ENCODE peak calls at places on chromosomes 4 and X, in four cellular contexts. D, V, M and R are unnamed samples.

GRCh38 chr4:55633903-55634302 is 2.2 kb downstream of the NMU start:
- DNase-seq in V (no peak), M (no peak), D (no peak), R (no peak)

GRCh38 chrX:31563792-31564191 is 492.0 kb upstream of the FTHL17 start:
- DNase-seq in M (no peak), V (no peak), D (no peak), R (no peak)

GRCh38 chrX:22912598-22912997 is 87.2 kb upstream of the DDX53 start:
- DNase-seq in D (no peak), V (no peak), M (no peak), R (no peak)

GRCh38 chr4:160202802-160203201 is 1099.9 kb downstream of the RAPGEF2 start:
- DNase-seq in V (no peak), M (no peak), D (peak; percentile 66), R (peak; percentile 36)

GRCh38 chrX:39450578-39450977 is 647.2 kb downstream of the BCOR start:
- DNase-seq in M (no peak), D (no peak), V (no peak), R (no peak)

GRCh38 chr4:175790067-175790466 is 22.0 kb downstream of the GPM6A start:
- DNase-seq in V (no peak), D (no peak), M (no peak), R (no peak)

GRCh38 chr4:8391972-8392371 is 48.6 kb downstream of the ACOX3 start:
- DNase-seq in V (no peak), M (no peak), D (peak; percentile 77), R (peak; percentile 93)

GRCh38 chr4:40121515-40121914 is 64.9 kb downstream of the N4BP2 start:
- DNase-seq in D (peak; percentile 79), M (no peak), V (no peak), R (peak; percentile 88)

GRCh38 chr4:138611017-138611416 is 368.9 kb upstream of the SLC7A11 start:
- DNase-seq in V (no peak), D (no peak), M (no peak), R (no peak)

GRCh38 chrX:126723881-126724280 is 95.6 kb upstream of the PRR32 start:
- DNase-seq in V (no peak), M (no peak), D (no peak), R (no peak)

GRCh38 chr4:145531193-145531592 is 49.5 kb downstream of the SMAD1 start:
- DNase-seq in D (no peak), M (no peak), V (no peak), R (no peak)

GRCh38 chrX:21661316-21661715 is 3.2 kb upstream of the KLHL34 start:
- DNase-seq in M (no peak), D (peak; percentile 84), V (no peak), R (no peak)

GRCh38 chr4:90030202-90030601 is 97.0 kb upstream of the CCSER1 start:
- DNase-seq in D (no peak), M (no peak), V (no peak), R (no peak)

GRCh38 chr4:90028460-90028859 is 98.7 kb upstream of the CCSER1 start:
- DNase-seq in D (no peak), M (no peak), V (no peak), R (no peak)

GRCh38 chr4:90025248-90025647 is 101.9 kb upstream of the CCSER1 start:
- DNase-seq in D (peak; percentile 50), V (no peak), M (no peak), R (peak; percentile 0)

GRCh38 chr4:90027565-90027964 is 99.6 kb upstream of the CCSER1 start:
- DNase-seq in D (no peak), V (no peak), M (no peak), R (no peak)

GRCh38 chr4:90030953-90031352 is 96.2 kb upstream of the CCSER1 start:
- DNase-seq in D (peak; percentile 66), M (no peak), V (no peak), R (no peak)
- TF ChIP-seq CTCF in D (peak; percentile 79), M (no peak), V (no peak), R (no peak)

GRCh38 chr4:25890653-25891485 is 23.2 kb upstream of the SMIM20 start:
- DNase-seq in M (no peak), D (no peak), V (no peak), R (no peak)
- TF ChIP-seq CTCF in M (no peak), D (no peak), V (no peak), R (no peak)

GRCh38 chr4:77471821-77472495 is 133.7 kb upstream of the CXCL13 start:
- DNase-seq in V (no peak), D (no peak), M (no peak), R (no peak)

DNA sequence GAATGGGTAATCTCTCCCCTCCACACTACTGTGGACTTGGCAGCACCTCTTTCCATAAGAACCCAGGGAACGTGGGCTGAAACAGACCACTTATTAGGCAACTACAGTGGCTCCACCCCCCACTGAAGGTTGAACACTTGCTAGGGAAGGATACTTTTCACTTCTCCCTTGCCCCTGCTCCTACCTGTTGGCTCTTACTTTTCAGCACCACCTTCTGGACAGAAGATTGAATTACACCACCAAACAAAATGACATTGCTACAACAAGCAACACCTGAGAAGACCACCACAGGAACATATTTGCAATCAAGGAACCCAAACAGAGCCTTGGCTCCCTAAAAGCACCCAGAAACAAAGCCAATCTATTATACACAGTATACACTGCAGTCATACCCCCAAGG is 132.1 kb upstream of the CXCL13 start:
- DNase-seq in M (no peak), V (peak; percentile 18), D (peak; percentile 53), R (peak; percentile 35)
- TF ChIP-seq CTCF in M (no peak), V (peak; percentile 60), D (peak; percentile 58), R (peak; percentile 54)

GRCh38 chrX:138026211-138026610 is 460.3 kb downstream of the ZIC3 start:
- DNase-seq in M (no peak), V (no peak), D (peak; percentile 41), R (peak; percentile 4)
- TF ChIP-seq CTCF in M (no peak), V (no peak), D (peak; percentile 57), R (peak; percentile 47)

GRCh38 chr4:184455299-184455698 is 19.1 kb downstream of the IRF2 start:
- DNase-seq in M (peak; percentile 4), D (no peak), V (no peak), R (no peak)
- TF ChIP-seq CTCF in M (no peak), D (no peak), V (no peak), R (no peak)

GRCh38 chrX:130330706-130331105 is 9.0 kb upstream of the SLC25A14 start:
- DNase-seq in V (peak; percentile 43), M (no peak), D (peak; percentile 57), R (peak; percentile 48)
- TF ChIP-seq CTCF in V (peak; percentile 84), M (no peak), D (peak; percentile 84), R (peak; percentile 56)

DNA sequence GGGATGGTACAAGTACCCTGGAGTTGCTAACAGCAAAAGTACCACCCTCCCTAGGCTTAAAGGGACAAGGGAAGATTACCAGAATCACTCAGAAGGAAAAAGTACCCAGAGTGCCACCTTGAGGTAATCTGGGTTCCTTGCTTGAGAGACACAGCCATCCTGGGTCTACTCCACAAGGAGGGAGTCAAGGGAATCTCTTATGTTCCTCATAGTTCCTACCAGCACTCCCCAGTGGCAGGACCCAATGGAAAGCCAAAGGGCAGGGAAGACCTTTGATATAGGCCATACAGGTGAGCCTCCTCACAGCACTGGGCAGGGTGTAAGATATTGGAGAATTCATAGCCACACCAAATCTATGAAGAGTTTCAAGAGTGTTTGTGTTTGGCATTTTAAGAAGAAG is 5.7 kb downstream of the IL2 start:
- DNase-seq in M (no peak), V (peak; percentile 1), D (peak; percentile 62), R (peak; percentile 35)
- TF ChIP-seq CTCF in M (no peak), V (peak; percentile 34), D (peak; percentile 60), R (peak; percentile 49)